ENCODE peak calls at places on chromosome X, in nine cellular contexts. One of them, this sample, is unnamed. For H3K9me3, the result is how much of the 10 kb centered on the place peaks cover.

GRCh38 chrX:38803609-38804480 is 2.6 kb downstream of the MID1IP1 start:
- DNase-seq in Peyer's patch: peak
- DNase-seq in CD4-positive, alpha-beta T cell: peak
- DNase-seq in WERI-Rb-1: peak
- DNase-seq in A549: peak
- DNase-seq in tibial nerve: peak
- DNase-seq in kidney: peak
- DNase-seq in MM.1S: peak
- DNase-seq in tibial artery: peak
- DNase-seq in this sample: peak

GRCh38 chrX:2935364-2935748 is 6.2 kb upstream of the ARSD start:
- DNase-seq in WERI-Rb-1: no peak
- DNase-seq in tibial artery: no peak
- DNase-seq in kidney: no peak
- DNase-seq in CD4-positive, alpha-beta T cell: no peak
- DNase-seq in tibial nerve: no peak
- DNase-seq in A549: no peak
- DNase-seq in MM.1S: no peak
- DNase-seq in Peyer's patch: no peak
- DNase-seq in this sample: no peak

GRCh38 chrX:134990475-134991473 is at the start of gene SMIM10:
- DNase-seq in WERI-Rb-1: no peak
- DNase-seq in A549: peak
- DNase-seq in tibial artery: peak
- DNase-seq in tibial nerve: peak
- DNase-seq in Peyer's patch: peak
- DNase-seq in CD4-positive, alpha-beta T cell: peak
- DNase-seq in kidney: peak
- DNase-seq in MM.1S: peak
- DNase-seq in this sample: no peak

GRCh38 chrX:350148-350533 is 31.5 kb upstream of the GTPBP6 start:
- DNase-seq in kidney: peak
- DNase-seq in CD4-positive, alpha-beta T cell: no peak
- DNase-seq in Peyer's patch: no peak
- DNase-seq in A549: no peak
- DNase-seq in tibial artery: no peak
- DNase-seq in tibial nerve: no peak
- DNase-seq in MM.1S: no peak
- DNase-seq in WERI-Rb-1: no peak
- DNase-seq in this sample: peak

GRCh38 chrX:119121341-119121740 is 6.3 kb downstream of the KIAA1210 start:
- DNase-seq in kidney: no peak
- DNase-seq in tibial nerve: no peak
- DNase-seq in MM.1S: no peak
- DNase-seq in A549: no peak
- DNase-seq in WERI-Rb-1: no peak
- DNase-seq in CD4-positive, alpha-beta T cell: no peak
- DNase-seq in Peyer's patch: no peak
- DNase-seq in tibial artery: no peak
- DNase-seq in this sample: no peak

GRCh38 chrX:77962068-77962902 is 7.2 kb downstream of the PGAM4 start:
- DNase-seq in WERI-Rb-1: no peak
- DNase-seq in A549: no peak
- DNase-seq in MM.1S: no peak
- DNase-seq in tibial artery: no peak
- DNase-seq in CD4-positive, alpha-beta T cell: peak
- DNase-seq in Peyer's patch: no peak
- DNase-seq in kidney: no peak
- DNase-seq in tibial nerve: no peak
- DNase-seq in this sample: no peak

GRCh38 chrX:136162827-136163427 is 15.6 kb downstream of the FHL1 start:
- DNase-seq in tibial artery: no peak
- DNase-seq in Peyer's patch: peak
- DNase-seq in CD4-positive, alpha-beta T cell: peak
- DNase-seq in MM.1S: peak
- DNase-seq in tibial nerve: no peak
- DNase-seq in kidney: no peak
- DNase-seq in WERI-Rb-1: peak
- DNase-seq in A549: peak
- DNase-seq in this sample: no peak

GRCh38 chrX:85244411-85245210 is 820 bp downstream of the ZNF711 start:
- DNase-seq in CD4-positive, alpha-beta T cell: no peak
- DNase-seq in tibial artery: no peak
- DNase-seq in WERI-Rb-1: peak
- DNase-seq in A549: peak
- DNase-seq in tibial nerve: no peak
- DNase-seq in MM.1S: no peak
- DNase-seq in Peyer's patch: no peak
- DNase-seq in kidney: peak
- DNase-seq in this sample: no peak

GRCh38 chrX:57156397-57157049 is 19.3 kb upstream of the SPIN2A start:
- DNase-seq in Peyer's patch: peak
- DNase-seq in tibial artery: no peak
- DNase-seq in A549: peak
- DNase-seq in MM.1S: peak
- DNase-seq in WERI-Rb-1: peak
- DNase-seq in CD4-positive, alpha-beta T cell: no peak
- DNase-seq in kidney: no peak
- DNase-seq in tibial nerve: no peak
- DNase-seq in this sample: no peak

GRCh38 chrX:145099204-145099603 is 148.1 kb upstream of the SPANXN1 start:
- DNase-seq in WERI-Rb-1: no peak
- DNase-seq in tibial artery: no peak
- DNase-seq in CD4-positive, alpha-beta T cell: no peak
- DNase-seq in A549: no peak
- DNase-seq in tibial nerve: no peak
- DNase-seq in MM.1S: no peak
- DNase-seq in Peyer's patch: no peak
- DNase-seq in kidney: no peak
- DNase-seq in this sample: no peak
- H3K9me3 ChIP-seq in WERI-Rb-1: under half
- H3K9me3 ChIP-seq in tibial artery: under half
- H3K9me3 ChIP-seq in CD4-positive, alpha-beta T cell: under half
- H3K9me3 ChIP-seq in A549: under half
- H3K9me3 ChIP-seq in tibial nerve: under half
- H3K9me3 ChIP-seq in MM.1S: under half
- H3K9me3 ChIP-seq in Peyer's patch: under half
- H3K9me3 ChIP-seq in kidney: under half
- H3K9me3 ChIP-seq in this sample: under half

DNA sequence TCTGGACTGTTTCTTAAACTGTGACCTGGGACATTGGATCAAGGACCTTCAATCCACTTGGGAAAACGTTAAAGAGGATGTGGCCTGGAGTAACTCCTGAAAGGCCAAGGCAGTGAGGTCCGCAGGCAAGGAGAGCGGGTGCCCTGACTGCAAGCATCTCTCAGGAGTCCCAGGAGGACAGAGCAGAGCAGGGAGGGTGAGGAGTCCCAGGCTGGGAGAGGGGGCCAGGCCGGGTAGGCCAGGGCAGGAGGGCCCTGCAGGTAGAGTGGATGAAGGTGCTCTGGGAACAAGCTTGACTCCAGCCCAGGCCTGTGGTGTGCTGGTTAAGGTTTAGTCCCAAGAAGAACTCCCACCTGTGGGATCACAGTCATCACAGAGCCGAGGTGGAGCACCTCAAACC is 13.8 kb downstream of the PNMA6E start:
- DNase-seq in Peyer's patch: no peak
- DNase-seq in A549: no peak
- DNase-seq in kidney: no peak
- DNase-seq in MM.1S: no peak
- DNase-seq in WERI-Rb-1: no peak
- DNase-seq in tibial artery: no peak
- DNase-seq in tibial nerve: no peak
- DNase-seq in CD4-positive, alpha-beta T cell: no peak
- DNase-seq in this sample: no peak
- H3K9me3 ChIP-seq in Peyer's patch: under half
- H3K9me3 ChIP-seq in A549: under half
- H3K9me3 ChIP-seq in kidney: under half
- H3K9me3 ChIP-seq in MM.1S: under half
- H3K9me3 ChIP-seq in WERI-Rb-1: under half
- H3K9me3 ChIP-seq in tibial artery: under half
- H3K9me3 ChIP-seq in tibial nerve: under half
- H3K9me3 ChIP-seq in CD4-positive, alpha-beta T cell: under half
- H3K9me3 ChIP-seq in this sample: under half

GRCh38 chrX:143940119-143940518 is 56.2 kb downstream of the UBE2NL start:
- DNase-seq in tibial nerve: no peak
- DNase-seq in kidney: no peak
- DNase-seq in Peyer's patch: no peak
- DNase-seq in tibial artery: no peak
- DNase-seq in WERI-Rb-1: no peak
- DNase-seq in MM.1S: no peak
- DNase-seq in CD4-positive, alpha-beta T cell: no peak
- DNase-seq in A549: no peak
- DNase-seq in this sample: no peak

GRCh38 chrX:143934542-143934941 is 50.7 kb downstream of the UBE2NL start:
- DNase-seq in tibial nerve: no peak
- DNase-seq in Peyer's patch: no peak
- DNase-seq in CD4-positive, alpha-beta T cell: no peak
- DNase-seq in A549: no peak
- DNase-seq in MM.1S: no peak
- DNase-seq in WERI-Rb-1: no peak
- DNase-seq in kidney: no peak
- DNase-seq in tibial artery: no peak
- DNase-seq in this sample: no peak
- H3K9me3 ChIP-seq in tibial nerve: under half
- H3K9me3 ChIP-seq in Peyer's patch: under half
- H3K9me3 ChIP-seq in CD4-positive, alpha-beta T cell: under half
- H3K9me3 ChIP-seq in A549: under half
- H3K9me3 ChIP-seq in MM.1S: under half
- H3K9me3 ChIP-seq in WERI-Rb-1: under half
- H3K9me3 ChIP-seq in kidney: under half
- H3K9me3 ChIP-seq in tibial artery: under half
- H3K9me3 ChIP-seq in this sample: under half

DNA sequence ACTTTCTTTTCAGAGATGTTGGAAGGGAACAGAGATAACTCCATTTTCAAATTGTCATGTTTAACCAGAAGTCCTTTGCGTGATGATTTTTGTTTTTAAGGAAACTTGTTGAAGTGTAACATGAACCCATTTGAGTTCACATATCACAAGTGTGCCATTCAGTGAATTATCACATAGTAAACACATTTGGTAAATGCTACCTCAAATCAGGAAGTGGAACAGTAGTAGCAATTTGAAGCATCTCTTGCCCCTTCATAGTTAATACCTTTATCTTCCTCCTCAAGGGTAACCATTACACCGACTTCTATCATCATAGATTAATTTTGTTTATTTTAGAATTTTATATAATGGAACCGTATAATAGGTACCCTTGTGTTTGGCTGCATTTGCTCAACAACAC is 35.9 kb downstream of the KDM6A start:
- DNase-seq in CD4-positive, alpha-beta T cell: no peak
- DNase-seq in kidney: no peak
- DNase-seq in MM.1S: no peak
- DNase-seq in A549: no peak
- DNase-seq in tibial artery: no peak
- DNase-seq in Peyer's patch: no peak
- DNase-seq in tibial nerve: no peak
- DNase-seq in WERI-Rb-1: no peak
- DNase-seq in this sample: no peak
- H3K9me3 ChIP-seq in CD4-positive, alpha-beta T cell: under half
- H3K9me3 ChIP-seq in kidney: under half
- H3K9me3 ChIP-seq in MM.1S: under half
- H3K9me3 ChIP-seq in A549: under half
- H3K9me3 ChIP-seq in tibial artery: under half
- H3K9me3 ChIP-seq in Peyer's patch: under half
- H3K9me3 ChIP-seq in tibial nerve: under half
- H3K9me3 ChIP-seq in WERI-Rb-1: under half
- H3K9me3 ChIP-seq in this sample: under half

GRCh38 chrX:67893931-67894330 is 350.1 kb downstream of the AR start:
- DNase-seq in kidney: no peak
- DNase-seq in tibial artery: no peak
- DNase-seq in WERI-Rb-1: no peak
- DNase-seq in A549: peak
- DNase-seq in Peyer's patch: no peak
- DNase-seq in MM.1S: no peak
- DNase-seq in tibial nerve: no peak
- DNase-seq in CD4-positive, alpha-beta T cell: no peak
- DNase-seq in this sample: no peak
- H3K9me3 ChIP-seq in kidney: under half
- H3K9me3 ChIP-seq in tibial artery: under half
- H3K9me3 ChIP-seq in WERI-Rb-1: under half
- H3K9me3 ChIP-seq in A549: under half
- H3K9me3 ChIP-seq in Peyer's patch: under half
- H3K9me3 ChIP-seq in MM.1S: under half
- H3K9me3 ChIP-seq in tibial nerve: under half
- H3K9me3 ChIP-seq in CD4-positive, alpha-beta T cell: under half
- H3K9me3 ChIP-seq in this sample: under half

GRCh38 chrX:144627947-144628346 is 619.4 kb upstream of the SPANXN1 start:
- DNase-seq in A549: no peak
- DNase-seq in CD4-positive, alpha-beta T cell: no peak
- DNase-seq in WERI-Rb-1: no peak
- DNase-seq in kidney: no peak
- DNase-seq in tibial artery: no peak
- DNase-seq in MM.1S: no peak
- DNase-seq in tibial nerve: no peak
- DNase-seq in Peyer's patch: no peak
- DNase-seq in this sample: no peak
- H3K9me3 ChIP-seq in A549: under half
- H3K9me3 ChIP-seq in CD4-positive, alpha-beta T cell: under half
- H3K9me3 ChIP-seq in WERI-Rb-1: under half
- H3K9me3 ChIP-seq in kidney: under half
- H3K9me3 ChIP-seq in tibial artery: under half
- H3K9me3 ChIP-seq in MM.1S: under half
- H3K9me3 ChIP-seq in tibial nerve: under half
- H3K9me3 ChIP-seq in Peyer's patch: under half
- H3K9me3 ChIP-seq in this sample: under half

GRCh38 chrX:144335402-144335801 is 451.5 kb downstream of the UBE2NL start:
- DNase-seq in Peyer's patch: no peak
- DNase-seq in tibial nerve: no peak
- DNase-seq in A549: peak
- DNase-seq in kidney: no peak
- DNase-seq in CD4-positive, alpha-beta T cell: no peak
- DNase-seq in WERI-Rb-1: no peak
- DNase-seq in MM.1S: no peak
- DNase-seq in tibial artery: no peak
- DNase-seq in this sample: no peak
- H3K9me3 ChIP-seq in Peyer's patch: under half
- H3K9me3 ChIP-seq in tibial nerve: under half
- H3K9me3 ChIP-seq in A549: under half
- H3K9me3 ChIP-seq in kidney: under half
- H3K9me3 ChIP-seq in CD4-positive, alpha-beta T cell: under half
- H3K9me3 ChIP-seq in WERI-Rb-1: under half
- H3K9me3 ChIP-seq in MM.1S: under half
- H3K9me3 ChIP-seq in tibial artery: under half
- H3K9me3 ChIP-seq in this sample: under half

DNA sequence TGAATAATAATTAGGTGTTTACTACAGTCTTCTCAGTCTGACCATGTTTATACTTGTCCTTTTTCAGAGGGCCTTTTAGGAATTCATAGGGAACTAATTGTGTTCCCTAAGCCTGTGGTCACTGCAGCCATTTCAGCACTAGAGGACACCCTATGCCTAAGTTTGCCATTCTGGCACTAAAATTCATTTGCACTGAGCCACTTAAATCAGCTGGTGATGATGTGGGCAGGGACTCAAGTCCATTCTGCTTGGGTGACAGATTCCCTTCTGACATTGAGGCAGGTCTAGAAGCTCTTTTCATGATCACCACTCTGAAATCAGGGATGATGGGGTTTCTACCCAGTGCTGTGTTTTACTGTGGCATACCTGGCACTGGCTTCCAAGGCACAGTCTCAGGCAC is 1178.9 kb upstream of the DIAPH2 start:
- DNase-seq in CD4-positive, alpha-beta T cell: no peak
- DNase-seq in kidney: no peak
- DNase-seq in MM.1S: peak
- DNase-seq in tibial nerve: no peak
- DNase-seq in Peyer's patch: no peak
- DNase-seq in WERI-Rb-1: no peak
- DNase-seq in A549: no peak
- DNase-seq in tibial artery: no peak
- DNase-seq in this sample: no peak
- H3K9me3 ChIP-seq in CD4-positive, alpha-beta T cell: under half
- H3K9me3 ChIP-seq in kidney: under half
- H3K9me3 ChIP-seq in MM.1S: under half
- H3K9me3 ChIP-seq in tibial nerve: under half
- H3K9me3 ChIP-seq in Peyer's patch: under half
- H3K9me3 ChIP-seq in WERI-Rb-1: under half
- H3K9me3 ChIP-seq in A549: under half
- H3K9me3 ChIP-seq in tibial artery: under half
- H3K9me3 ChIP-seq in this sample: under half